ENCODE peak calls at places on chromosomes 11 and 22, in eight cellular contexts. X is NCI-H2029 treated with DMSO at 0.1 percent for 48 hours, A is fibroblast of gingiva, Z is ecto neural progenitor cell, J is smooth muscle cell of the brain vasculature, M is head of caudate nucleus, B is astrocyte of the cerebellum, H is NCI-H1417. O is an unnamed sample.

GRCh38 chr11:556175-556699 is 4.3 kb downstream of the LMNTD2 start:
- DNase-seq in H (peak; percentile 61), J (no peak), M (no peak), B (no peak), X (no peak), Z (peak; percentile 65), A (no peak), O (no peak)

GRCh38 chr11:34277166-34277565 is 80.6 kb downstream of the ABTB2 start:
- DNase-seq in Z (no peak), H (no peak), A (no peak), J (no peak), X (no peak), B (no peak), M (no peak), O (no peak)

GRCh38 chr11:75896843-75897419 is 81.9 kb downstream of the UVRAG start:
- DNase-seq in Z (no peak), M (no peak), X (peak; percentile 50), B (peak; percentile 37), J (peak; percentile 31), H (no peak), A (peak; percentile 29), O (no peak)

GRCh38 chr11:72578541-72578940 is 95.7 kb downstream of the PDE2A start:
- DNase-seq in J (no peak), M (no peak), Z (no peak), B (no peak), X (no peak), A (no peak), H (no peak), O (no peak)

GRCh38 chr11:63609971-63610580 is 4.2 kb downstream of the PLAAT3 start:
- DNase-seq in J (no peak), Z (no peak), H (no peak), A (no peak), M (no peak), B (no peak), X (no peak), O (no peak)

GRCh38 chr11:57460756-57461749 is 725 bp downstream of the RTN4RL2 start:
- DNase-seq in J (no peak), B (no peak), H (peak; percentile 58), Z (no peak), M (no peak), X (no peak), A (no peak), O (no peak)

GRCh38 chr22:45964926-45965564 is 11.9 kb downstream of the WNT7B start:
- DNase-seq in H (no peak), B (no peak), Z (no peak), A (no peak), M (no peak), J (no peak), X (no peak), O (no peak)

GRCh38 chr22:28072066-28072465 is 153.0 kb upstream of the PITPNB start:
- DNase-seq in X (no peak), Z (no peak), H (no peak), J (no peak), B (no peak), A (no peak), M (no peak), O (no peak)

GRCh38 chr11:58616594-58616993 is 5.9 kb upstream of the CNTF start:
- DNase-seq in Z (no peak), A (peak; percentile 88), H (no peak), B (peak; percentile 90), M (no peak), X (no peak), J (peak; percentile 26), O (no peak)

GRCh38 chr22:24060375-24060788 is 49.3 kb downstream of the CABIN1 start:
- DNase-seq in M (no peak), H (no peak), X (peak; percentile 91), Z (no peak), A (peak; percentile 89), J (peak; percentile 83), B (peak; percentile 93), O (peak; percentile 33)

GRCh38 chr22:40410731-40411505 is 40.5 kb downstream of the SGSM3 start:
- DNase-seq in Z (no peak), H (no peak), B (no peak), X (no peak), J (no peak), A (no peak), M (no peak), O (no peak)

GRCh38 chr11:36311926-36312592 is 16.0 kb downstream of the PRR5L start:
- DNase-seq in B (no peak), J (no peak), X (peak; percentile 75), H (no peak), M (peak; percentile 42), A (no peak), Z (no peak), O (no peak)

GRCh38 chr11:130873766-130874165 is 42.5 kb downstream of the SNX19 start:
- DNase-seq in Z (no peak), X (no peak), H (no peak), M (no peak), B (no peak), J (no peak), A (peak; percentile 12), O (no peak)

GRCh38 chr11:8698379-8698851 is 15.8 kb downstream of the RPL27A start:
- DNase-seq in M (no peak), H (no peak), B (no peak), Z (no peak), X (no peak), A (no peak), J (no peak), O (no peak)

GRCh38 chr11:42840176-42840829 is 471.5 kb upstream of the API5 start:
- DNase-seq in Z (no peak), X (no peak), B (no peak), M (no peak), H (no peak), A (no peak), J (no peak), O (no peak)

GRCh38 chr11:123158609-123159008 is 36.4 kb downstream of the CLMP start:
- DNase-seq in X (no peak), A (no peak), H (no peak), M (no peak), Z (no peak), B (no peak), J (no peak), O (no peak)

O was measured in retinal pigment epithelial cell.